ENCODE peak calls at places on chromosomes 6 and 20, in five cellular contexts. Z is HCT116, O is left lobe of liver, S is tibial nerve, T is adrenal gland. H is an unnamed sample.

GRCh38 chr6:87473419-87473903 is 687 bp downstream of the SLC35A1 start:
- DNase-seq in O (no peak), S (no peak), Z (no peak), T (peak), H (no peak)

GRCh38 chr6:166460473-166461437 is 78.0 kb upstream of the MPC1 start:
- DNase-seq in S (no peak), O (no peak), T (no peak), Z (no peak), H (no peak)

GRCh38 chr20:12012241-12013222 is 94.8 kb downstream of the BTBD3 start:
- DNase-seq in T (peak), O (no peak), S (peak), Z (peak), H (no peak)

GRCh38 chr20:14208956-14209355 is 128.5 kb downstream of the FLRT3 start:
- DNase-seq in O (no peak), T (no peak), Z (no peak), S (no peak), H (no peak)

GRCh38 chr20:34111057-34111711 is 859 bp downstream of the EIF2S2 start:
- DNase-seq in Z (no peak), S (peak), T (peak), O (no peak), H (no peak)

GRCh38 chr6:157800420-157801237 is 22.4 kb upstream of the SNX9 start:
- DNase-seq in O (no peak), T (no peak), Z (no peak), S (no peak), H (no peak)

GRCh38 chr6:169215201-169215661 is 38.4 kb downstream of the THBS2 start:
- DNase-seq in S (no peak), T (no peak), Z (no peak), O (no peak), H (no peak)

GRCh38 chr6:135179920-135180457 is 1.1 kb upstream of the MYB start:
- DNase-seq in Z (no peak), O (no peak), S (no peak), T (no peak), H (no peak)

GRCh38 chr6:37831457-37831856 is 11.9 kb downstream of the ZFAND3 start:
- DNase-seq in T (no peak), S (no peak), Z (no peak), O (no peak), H (no peak)

GRCh38 chr6:11805259-11806053 is 26.9 kb upstream of the ADTRP start:
- DNase-seq in O (no peak), S (no peak), T (no peak), Z (no peak), H (peak)

GRCh38 chr6:152637422-152638047 is 373 bp upstream of the SYNE1 start:
- DNase-seq in Z (no peak), O (no peak), T (no peak), S (no peak), H (no peak)

GRCh38 chr6:71224011-71224410 is 64.6 kb upstream of the OGFRL1 start:
- DNase-seq in O (no peak), Z (no peak), T (no peak), S (no peak), H (no peak)

GRCh38 chr6:37021356-37022129 is 16.1 kb downstream of the FGD2 start:
- DNase-seq in S (no peak), Z (no peak), O (no peak), T (peak), H (no peak)

GRCh38 chr6:7556394-7557106 is 15.1 kb downstream of the DSP start:
- DNase-seq in T (no peak), S (no peak), Z (no peak), O (no peak), H (no peak)

GRCh38 chr6:141203902-141204575 is 928.7 kb upstream of the GJE1 start:
- DNase-seq in T (no peak), Z (no peak), S (no peak), O (no peak), H (no peak)

GRCh38 chr20:11012975-11013374 is 339.2 kb upstream of the JAG1 start:
- DNase-seq in Z (no peak), O (no peak), T (no peak), S (no peak), H (no peak)

GRCh38 chr20:4633780-4634179 is 87.9 kb upstream of the PRND start:
- DNase-seq in Z (no peak), S (no peak), O (no peak), T (peak), H (no peak)

GRCh38 chr20:50613438-50614169 is 77.7 kb downstream of the RIPOR3 start:
- DNase-seq in O (no peak), S (no peak), Z (no peak), T (no peak), H (no peak)

GRCh38 chr6:13402711-13403110 is 74.4 kb upstream of the TBC1D7 start:
- DNase-seq in Z (no peak), S (no peak), T (no peak), O (no peak), H (no peak)

GRCh38 chr6:90368601-90369000 is 72.0 kb upstream of the BACH2 start:
- DNase-seq in O (no peak), Z (no peak), T (no peak), S (no peak), H (no peak)

GRCh38 chr20:19893356-19893755 is 123.8 kb upstream of the NAA20 start:
- DNase-seq in Z (no peak), O (no peak), T (no peak), S (no peak), H (no peak)

GRCh38 chr6:143746202-143747119 is 68.7 kb downstream of the PHACTR2 start:
- DNase-seq in Z (no peak), S (no peak), O (no peak), T (peak), H (no peak)

GRCh38 chr6:7559651-7560385 is 18.3 kb downstream of the DSP start:
- DNase-seq in Z (no peak), O (no peak), T (no peak), S (no peak), H (no peak)

GRCh38 chr20:17967595-17968365 is 814 bp downstream of the SNX5 start:
- DNase-seq in S (no peak), Z (no peak), T (peak), O (no peak), H (no peak)

GRCh38 chr6:29561091-29561490 is 1.6 kb upstream of the UBD start:
- DNase-seq in S (no peak), O (no peak), T (no peak), Z (no peak), H (no peak)

GRCh38 chr6:158069800-158070195 is 88.1 kb downstream of the SYNJ2 start:
- DNase-seq in O (no peak), Z (no peak), T (no peak), S (no peak), H (peak)

GRCh38 chr6:75504902-75505233 is 11.3 kb upstream of the FILIP1 start:
- DNase-seq in S (peak), T (peak), O (no peak), Z (no peak), H (no peak)

GRCh38 chr20:42836339-42836738 is 353.4 kb downstream of the PTPRT start:
- DNase-seq in Z (no peak), O (no peak), S (no peak), T (no peak), H (no peak)

H was measured in keratinocyte.